ENCODE peak calls at places on chromosomes 13 and 19, in six cellular contexts. E, M, Y, N, Z and C are unnamed samples.

GRCh38 chr13:41966671-41967070 is 5.8 kb upstream of the VWA8 start:
- DNase-seq in M (no peak), E (no peak), N (no peak), Y (no peak), Z (no peak), C (no peak)

GRCh38 chr13:98978280-98978679 is 416 bp upstream of the DOCK9 start:
- DNase-seq in M (no peak), E (no peak), N (peak), Z (peak), Y (peak), C (peak)

GRCh38 chr19:17680235-17680722 is 7.9 kb downstream of the UNC13A start:
- DNase-seq in N (peak), M (peak), Z (peak), E (peak), Y (peak), C (no peak)

GRCh38 chr13:24670927-24671326 is 9.3 kb upstream of the ATP12A start:
- DNase-seq in M (peak), Y (peak), N (no peak), Z (no peak), E (no peak), C (no peak)

GRCh38 chr13:99347911-99348451 is 40.8 kb upstream of the GPR183 start:
- DNase-seq in N (no peak), E (no peak), Z (no peak), M (no peak), Y (no peak), C (no peak)

GRCh38 chr13:99572921-99573320 is 71.6 kb downstream of the TM9SF2 start:
- DNase-seq in Y (no peak), M (peak), Z (no peak), E (no peak), N (no peak), C (no peak)

GRCh38 chr19:49710372-49710951 is 19.5 kb downstream of the CPT1C start:
- DNase-seq in Y (no peak), M (no peak), Z (no peak), N (no peak), E (no peak), C (no peak)

GRCh38 chr13:51009597-51009996 is 100.0 kb downstream of the RNASEH2B start:
- DNase-seq in Z (no peak), N (no peak), E (no peak), Y (no peak), M (no peak), C (no peak)

GRCh38 chr13:103839460-103839859 is 773.2 kb upstream of the SLC10A2 start:
- DNase-seq in Z (no peak), E (no peak), Y (no peak), N (no peak), M (no peak), C (no peak)

GRCh38 chr19:50461066-50461875 is 15.0 kb upstream of the EMC10 start:
- DNase-seq in N (peak), Z (peak), E (no peak), M (peak), Y (peak), C (peak)

GRCh38 chr19:7337380-7338194 is 11.2 kb upstream of the ARHGEF18 start:
- DNase-seq in M (peak), Y (no peak), E (no peak), N (no peak), Z (no peak), C (no peak)

GRCh38 chr13:73421310-73421912 is 362.6 kb downstream of the KLF5 start:
- DNase-seq in E (no peak), Z (peak), M (no peak), Y (peak), N (peak), C (no peak)

GRCh38 chr19:49528211-49528771 is 488 bp downstream of the RCN3 start:
- DNase-seq in Z (no peak), N (no peak), Y (no peak), E (no peak), M (no peak), C (no peak)

GRCh38 chr13:40485611-40486517 is 180.6 kb downstream of the FOXO1 start:
- DNase-seq in E (no peak), Z (no peak), M (no peak), Y (no peak), N (no peak), C (no peak)

GRCh38 chr19:58361900-58362271 is 665 bp downstream of the ZNF497 start:
- DNase-seq in Z (no peak), N (peak), Y (no peak), E (no peak), M (no peak), C (no peak)

GRCh38 chr19:799076-799881 is 2.0 kb downstream of the PTBP1 start:
- DNase-seq in Y (peak), Z (peak), N (no peak), E (no peak), M (peak), C (no peak)

GRCh38 chr19:8567522-8568172 is 9.6 kb downstream of the MYO1F start:
- DNase-seq in E (no peak), Z (no peak), N (no peak), M (no peak), Y (no peak), C (no peak)

GRCh38 chr13:38350114-38350617 is 515 bp downstream of the UFM1 start:
- DNase-seq in M (no peak), Y (peak), Z (peak), E (peak), N (peak), C (no peak)

GRCh38 chr13:112972867-112973576 is 4.0 kb downstream of the MCF2L start:
- DNase-seq in Y (peak), Z (no peak), E (no peak), M (no peak), N (no peak), C (no peak)

GRCh38 chr13:92164822-92165221 is 766.4 kb downstream of the GPC5 start:
- DNase-seq in N (no peak), M (peak), E (no peak), Z (no peak), Y (no peak), C (no peak)

GRCh38 chr13:55199132-55199531 is 1941.6 kb upstream of the PRR20A start:
- DNase-seq in Y (peak), Z (no peak), E (no peak), M (no peak), N (no peak), C (no peak)

GRCh38 chr13:85864963-85865530 is 65.8 kb upstream of the SLITRK6 start:
- DNase-seq in Y (peak), Z (peak), E (no peak), N (no peak), M (peak), C (peak)

GRCh38 chr19:6424190-6424938 is at the start of gene KHSRP:
- DNase-seq in Y (no peak), Z (no peak), M (no peak), E (no peak), N (no peak), C (no peak)

GRCh38 chr19:28737021-28737525 is 475.9 kb downstream of the UQCRFS1 start:
- DNase-seq in N (no peak), E (no peak), Z (peak), Y (peak), M (peak), C (peak)

GRCh38 chr13:44854264-44855060 is 134.8 kb downstream of the NUFIP1 start:
- DNase-seq in E (no peak), N (no peak), Y (peak), Z (no peak), M (no peak), C (no peak)

GRCh38 chr13:74816737-74817136 is 665.2 kb downstream of the TBC1D4 start:
- DNase-seq in Y (no peak), E (no peak), M (no peak), Z (no peak), N (no peak), C (no peak)

GRCh38 chr13:24894277-24894971 is 130.5 kb downstream of the RNF17 start:
- DNase-seq in N (no peak), Z (no peak), Y (no peak), M (no peak), E (no peak), C (no peak)

GRCh38 chr19:861099-861755 is 1.8 kb downstream of the CFD start:
- DNase-seq in E (no peak), M (no peak), Z (no peak), N (no peak), Y (no peak), C (no peak)

GRCh38 chr19:41641879-41642485 is 15.1 kb upstream of the CEACAM4 start:
- DNase-seq in Z (peak), N (peak), M (peak), Y (peak), E (no peak), C (peak)

GRCh38 chr13:80612804-80613203 is 271.9 kb upstream of the SPRY2 start:
- DNase-seq in M (no peak), Z (no peak), E (no peak), N (no peak), Y (no peak), C (no peak)

GRCh38 chr13:108176685-108177274 is 38.6 kb downstream of the LIG4 start:
- DNase-seq in N (no peak), Y (peak), M (peak), E (no peak), Z (peak), C (no peak)

GRCh38 chr13:109787135-109787954 is 962 bp upstream of the IRS2 start:
- DNase-seq in E (no peak), N (peak), M (peak), Z (peak), Y (peak), C (no peak)